ENCODE peak calls at places on chromosomes 11 and 22, in eight cellular contexts. One of them, this sample, is unnamed.

GRCh38 chr11:73972620-73973449 is 9.8 kb downstream of the UCP2 start:
- DNase-seq in HCT116: no peak
- DNase-seq in transverse colon: no peak
- DNase-seq in fibroblast of mammary gland: no peak
- DNase-seq in body of pancreas: no peak
- DNase-seq in H9: no peak
- DNase-seq in endothelial cell: no peak
- DNase-seq in GM23338: no peak
- DNase-seq in this sample: no peak

GRCh38 chr22:29994027-29994715 is 86.1 kb upstream of the HORMAD2 start:
- DNase-seq in GM23338: no peak
- DNase-seq in transverse colon: no peak
- DNase-seq in H9: no peak
- DNase-seq in HCT116: no peak
- DNase-seq in fibroblast of mammary gland: peak
- DNase-seq in endothelial cell: no peak
- DNase-seq in body of pancreas: no peak
- DNase-seq in this sample: no peak

GRCh38 chr11:65851083-65851579 is 6.8 kb downstream of the CFL1 start:
- DNase-seq in H9: peak
- DNase-seq in fibroblast of mammary gland: no peak
- DNase-seq in body of pancreas: no peak
- DNase-seq in transverse colon: no peak
- DNase-seq in GM23338: peak
- DNase-seq in HCT116: no peak
- DNase-seq in endothelial cell: no peak
- DNase-seq in this sample: no peak

GRCh38 chr11:95330332-95330731 is 99.3 kb upstream of the SESN3 start:
- DNase-seq in body of pancreas: no peak
- DNase-seq in fibroblast of mammary gland: no peak
- DNase-seq in transverse colon: no peak
- DNase-seq in HCT116: no peak
- DNase-seq in endothelial cell: no peak
- DNase-seq in GM23338: no peak
- DNase-seq in H9: no peak
- DNase-seq in this sample: no peak

GRCh38 chr11:3674189-3674588 is 3.0 kb upstream of the CHRNA10 start:
- DNase-seq in endothelial cell: no peak
- DNase-seq in HCT116: no peak
- DNase-seq in GM23338: no peak
- DNase-seq in transverse colon: no peak
- DNase-seq in fibroblast of mammary gland: peak
- DNase-seq in body of pancreas: no peak
- DNase-seq in H9: no peak
- DNase-seq in this sample: no peak

GRCh38 chr11:74453373-74453975 is 13.9 kb downstream of the KCNE3 start:
- DNase-seq in fibroblast of mammary gland: peak
- DNase-seq in body of pancreas: peak
- DNase-seq in endothelial cell: peak
- DNase-seq in HCT116: peak
- DNase-seq in transverse colon: peak
- DNase-seq in H9: peak
- DNase-seq in GM23338: peak
- DNase-seq in this sample: no peak

GRCh38 chr11:75938543-75938942 is 123.5 kb downstream of the UVRAG start:
- DNase-seq in fibroblast of mammary gland: peak
- DNase-seq in H9: no peak
- DNase-seq in body of pancreas: no peak
- DNase-seq in GM23338: no peak
- DNase-seq in endothelial cell: no peak
- DNase-seq in transverse colon: no peak
- DNase-seq in HCT116: no peak
- DNase-seq in this sample: no peak

GRCh38 chr11:40295466-40295865 is 1164.0 kb downstream of the LRRC4C start:
- DNase-seq in H9: no peak
- DNase-seq in fibroblast of mammary gland: no peak
- DNase-seq in transverse colon: no peak
- DNase-seq in HCT116: no peak
- DNase-seq in endothelial cell: no peak
- DNase-seq in body of pancreas: no peak
- DNase-seq in GM23338: no peak
- DNase-seq in this sample: no peak

GRCh38 chr22:37692627-37693285 is 4.1 kb upstream of the TRIOBP start:
- DNase-seq in H9: no peak
- DNase-seq in transverse colon: no peak
- DNase-seq in body of pancreas: no peak
- DNase-seq in GM23338: no peak
- DNase-seq in endothelial cell: no peak
- DNase-seq in HCT116: no peak
- DNase-seq in fibroblast of mammary gland: no peak
- DNase-seq in this sample: no peak

GRCh38 chr11:16806791-16807190 is 68.3 kb downstream of the C11orf58 start:
- DNase-seq in transverse colon: no peak
- DNase-seq in fibroblast of mammary gland: peak
- DNase-seq in GM23338: no peak
- DNase-seq in HCT116: no peak
- DNase-seq in body of pancreas: no peak
- DNase-seq in H9: no peak
- DNase-seq in endothelial cell: no peak
- DNase-seq in this sample: no peak

GRCh38 chr11:30914143-30914762 is 328.1 kb upstream of the MPPED2 start:
- DNase-seq in endothelial cell: peak
- DNase-seq in H9: peak
- DNase-seq in body of pancreas: peak
- DNase-seq in transverse colon: peak
- DNase-seq in HCT116: peak
- DNase-seq in GM23338: peak
- DNase-seq in fibroblast of mammary gland: peak
- DNase-seq in this sample: no peak

GRCh38 chr11:68142028-68142412 is 20.8 kb upstream of the CHKA start:
- DNase-seq in HCT116: no peak
- DNase-seq in H9: no peak
- DNase-seq in endothelial cell: no peak
- DNase-seq in body of pancreas: peak
- DNase-seq in fibroblast of mammary gland: no peak
- DNase-seq in transverse colon: no peak
- DNase-seq in GM23338: no peak
- DNase-seq in this sample: no peak

GRCh38 chr11:3920148-3920852 is 64.8 kb downstream of the STIM1 start:
- DNase-seq in fibroblast of mammary gland: peak
- DNase-seq in HCT116: peak
- DNase-seq in H9: no peak
- DNase-seq in GM23338: no peak
- DNase-seq in transverse colon: peak
- DNase-seq in body of pancreas: no peak
- DNase-seq in endothelial cell: no peak
- DNase-seq in this sample: peak

GRCh38 chr11:121321614-121322243 is 29.2 kb downstream of the SC5D start:
- DNase-seq in H9: peak
- DNase-seq in fibroblast of mammary gland: peak
- DNase-seq in endothelial cell: no peak
- DNase-seq in transverse colon: peak
- DNase-seq in body of pancreas: peak
- DNase-seq in GM23338: peak
- DNase-seq in HCT116: peak
- DNase-seq in this sample: no peak

GRCh38 chr22:41478891-41479521 is 10.1 kb downstream of the ACO2 start:
- DNase-seq in fibroblast of mammary gland: peak
- DNase-seq in H9: no peak
- DNase-seq in HCT116: no peak
- DNase-seq in transverse colon: no peak
- DNase-seq in endothelial cell: no peak
- DNase-seq in body of pancreas: no peak
- DNase-seq in GM23338: no peak
- DNase-seq in this sample: no peak

GRCh38 chr11:134230339-134230738 is 5.9 kb downstream of the VPS26B start:
- DNase-seq in H9: no peak
- DNase-seq in endothelial cell: no peak
- DNase-seq in transverse colon: no peak
- DNase-seq in HCT116: no peak
- DNase-seq in body of pancreas: no peak
- DNase-seq in GM23338: no peak
- DNase-seq in fibroblast of mammary gland: no peak
- DNase-seq in this sample: no peak

DNA sequence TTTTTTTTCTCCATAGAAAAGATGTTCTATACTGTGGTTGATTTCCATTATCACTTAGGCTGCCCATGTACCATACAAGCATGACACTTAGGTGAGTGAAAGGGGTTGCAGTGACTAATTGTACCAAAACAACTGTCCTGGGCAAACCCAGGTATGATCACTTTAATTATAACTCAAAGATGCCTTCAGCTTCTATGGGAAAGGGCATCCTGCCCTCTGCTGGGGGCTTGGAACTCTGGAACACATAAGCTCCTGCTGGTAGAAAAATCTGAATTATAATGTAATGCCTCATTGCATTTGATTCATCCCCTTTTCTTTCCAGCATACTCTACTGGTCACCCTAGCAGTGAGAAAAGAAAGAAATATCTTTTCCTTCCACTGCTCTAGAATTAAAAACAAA is 206.3 kb downstream of the DDX10 start:
- DNase-seq in body of pancreas: peak
- DNase-seq in fibroblast of mammary gland: peak
- DNase-seq in transverse colon: no peak
- DNase-seq in HCT116: no peak
- DNase-seq in GM23338: peak
- DNase-seq in endothelial cell: peak
- DNase-seq in H9: peak
- DNase-seq in this sample: peak
- TF ChIP-seq CTCF in body of pancreas: peak
- TF ChIP-seq CTCF in fibroblast of mammary gland: peak
- TF ChIP-seq CTCF in transverse colon: no peak
- TF ChIP-seq CTCF in HCT116: peak
- TF ChIP-seq CTCF in GM23338: peak
- TF ChIP-seq CTCF in endothelial cell: peak
- TF ChIP-seq CTCF in H9: peak
- TF ChIP-seq CTCF in this sample: peak

GRCh38 chr11:62245271-62245753 is 3.3 kb downstream of the SCGB1D2 start:
- DNase-seq in transverse colon: no peak
- DNase-seq in endothelial cell: peak
- DNase-seq in HCT116: no peak
- DNase-seq in H9: peak
- DNase-seq in GM23338: peak
- DNase-seq in fibroblast of mammary gland: peak
- DNase-seq in body of pancreas: no peak
- DNase-seq in this sample: no peak
- TF ChIP-seq CTCF in transverse colon: no peak
- TF ChIP-seq CTCF in endothelial cell: peak
- TF ChIP-seq CTCF in HCT116: peak
- TF ChIP-seq CTCF in H9: peak
- TF ChIP-seq CTCF in GM23338: peak
- TF ChIP-seq CTCF in fibroblast of mammary gland: peak
- TF ChIP-seq CTCF in body of pancreas: no peak
- TF ChIP-seq CTCF in this sample: no peak

DNA sequence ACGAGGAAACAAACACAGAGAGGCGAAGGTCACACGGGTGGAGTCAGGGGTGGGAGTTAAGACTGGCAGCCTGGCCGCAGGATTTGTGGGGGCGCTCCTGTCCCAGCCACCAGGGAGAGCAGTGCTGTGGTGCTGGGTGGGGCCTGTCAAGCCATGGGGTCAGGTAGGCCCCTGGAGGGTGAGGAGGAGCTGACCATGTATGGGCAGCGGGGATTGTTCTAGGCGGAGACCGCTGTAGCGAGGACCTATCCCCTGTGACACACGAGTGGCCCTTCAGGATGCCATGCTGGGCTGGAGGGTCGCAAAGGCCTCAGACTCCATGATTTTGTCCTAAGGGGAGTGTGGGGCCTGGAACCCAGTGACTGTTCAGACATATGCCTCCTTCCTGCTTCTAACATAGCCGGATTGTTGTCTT is 1.6 kb upstream of the RPS19BP1 start:
- DNase-seq in body of pancreas: no peak
- DNase-seq in endothelial cell: no peak
- DNase-seq in fibroblast of mammary gland: no peak
- DNase-seq in HCT116: no peak
- DNase-seq in H9: peak
- DNase-seq in GM23338: peak
- DNase-seq in transverse colon: no peak
- DNase-seq in this sample: no peak
- TF ChIP-seq CTCF in body of pancreas: no peak
- TF ChIP-seq CTCF in endothelial cell: no peak
- TF ChIP-seq CTCF in fibroblast of mammary gland: no peak
- TF ChIP-seq CTCF in HCT116: no peak
- TF ChIP-seq CTCF in H9: no peak
- TF ChIP-seq CTCF in GM23338: peak
- TF ChIP-seq CTCF in transverse colon: no peak
- TF ChIP-seq CTCF in this sample: peak

DNA sequence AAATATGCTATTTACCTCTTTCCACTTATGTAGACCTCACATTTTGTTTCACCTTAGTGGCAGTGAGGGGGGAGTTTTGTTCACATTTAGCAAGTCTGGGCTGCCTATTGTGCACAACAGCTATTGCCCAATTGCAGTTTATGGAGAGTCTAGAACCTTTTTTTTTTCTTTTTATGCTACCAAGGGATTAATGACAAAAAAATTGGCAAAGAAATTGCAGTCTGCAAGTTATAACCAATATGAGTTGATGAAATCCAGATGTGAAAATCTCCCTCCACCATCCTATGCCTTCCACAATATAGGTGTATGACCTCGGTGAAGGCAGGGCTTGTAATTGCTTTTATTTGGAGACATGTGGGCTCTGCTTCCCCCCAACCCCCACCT is 120.6 kb upstream of the SLC5A12 start:
- DNase-seq in body of pancreas: no peak
- DNase-seq in transverse colon: no peak
- DNase-seq in endothelial cell: no peak
- DNase-seq in HCT116: no peak
- DNase-seq in fibroblast of mammary gland: peak
- DNase-seq in GM23338: no peak
- DNase-seq in H9: no peak
- DNase-seq in this sample: no peak
- TF ChIP-seq CTCF in body of pancreas: no peak
- TF ChIP-seq CTCF in transverse colon: no peak
- TF ChIP-seq CTCF in endothelial cell: no peak
- TF ChIP-seq CTCF in HCT116: no peak
- TF ChIP-seq CTCF in fibroblast of mammary gland: no peak
- TF ChIP-seq CTCF in GM23338: no peak
- TF ChIP-seq CTCF in H9: no peak
- TF ChIP-seq CTCF in this sample: no peak

GRCh38 chr11:132161538-132161937 is 791.1 kb downstream of the NTM start:
- DNase-seq in endothelial cell: no peak
- DNase-seq in transverse colon: no peak
- DNase-seq in HCT116: no peak
- DNase-seq in H9: no peak
- DNase-seq in GM23338: no peak
- DNase-seq in body of pancreas: no peak
- DNase-seq in fibroblast of mammary gland: no peak
- DNase-seq in this sample: no peak

GRCh38 chr11:132158696-132159095 is 788.3 kb downstream of the NTM start:
- DNase-seq in transverse colon: no peak
- DNase-seq in GM23338: no peak
- DNase-seq in H9: no peak
- DNase-seq in fibroblast of mammary gland: peak
- DNase-seq in endothelial cell: no peak
- DNase-seq in body of pancreas: no peak
- DNase-seq in HCT116: no peak
- DNase-seq in this sample: no peak

GRCh38 chr11:132158091-132158490 is 787.7 kb downstream of the NTM start:
- DNase-seq in H9: peak
- DNase-seq in HCT116: no peak
- DNase-seq in transverse colon: no peak
- DNase-seq in body of pancreas: no peak
- DNase-seq in fibroblast of mammary gland: peak
- DNase-seq in GM23338: peak
- DNase-seq in endothelial cell: peak
- DNase-seq in this sample: no peak
- TF ChIP-seq CTCF in H9: peak
- TF ChIP-seq CTCF in HCT116: no peak
- TF ChIP-seq CTCF in transverse colon: no peak
- TF ChIP-seq CTCF in body of pancreas: no peak
- TF ChIP-seq CTCF in fibroblast of mammary gland: peak
- TF ChIP-seq CTCF in GM23338: peak
- TF ChIP-seq CTCF in endothelial cell: no peak
- TF ChIP-seq CTCF in this sample: peak